ENCODE peak calls at places on chromosomes 1 and 21, in four cellular contexts. One of them, this sample, is unnamed.

GRCh38 chr1:112083487-112083886 is 94.0 kb upstream of the KCND3 start:
- DNase-seq in M059J: peak
- DNase-seq in fibroblast of lung: peak
- DNase-seq in aorta: no peak
- DNase-seq in this sample: no peak

GRCh38 chr1:66343569-66344325 is 190.2 kb upstream of the SGIP1 start:
- DNase-seq in M059J: no peak
- DNase-seq in aorta: no peak
- DNase-seq in fibroblast of lung: peak
- DNase-seq in this sample: no peak

GRCh38 chr1:56258395-56258794 is 321.0 kb downstream of the PLPP3 start:
- DNase-seq in fibroblast of lung: no peak
- DNase-seq in M059J: no peak
- DNase-seq in aorta: no peak
- DNase-seq in this sample: no peak

GRCh38 chr1:173418107-173418985 is 58.8 kb upstream of the PRDX6 start:
- DNase-seq in aorta: no peak
- DNase-seq in M059J: no peak
- DNase-seq in fibroblast of lung: peak
- DNase-seq in this sample: no peak

GRCh38 chr1:91529856-91530255 is 29.2 kb downstream of the CDC7 start:
- DNase-seq in fibroblast of lung: peak
- DNase-seq in M059J: peak
- DNase-seq in aorta: no peak
- DNase-seq in this sample: no peak

GRCh38 chr21:31364265-31364945 is 20.3 kb upstream of the TIAM1 start:
- DNase-seq in M059J: no peak
- DNase-seq in fibroblast of lung: no peak
- DNase-seq in aorta: no peak
- DNase-seq in this sample: no peak

GRCh38 chr21:21200103-21200938 is 202.1 kb downstream of the NCAM2 start:
- DNase-seq in M059J: peak
- DNase-seq in fibroblast of lung: peak
- DNase-seq in aorta: peak
- DNase-seq in this sample: no peak

GRCh38 chr1:204692320-204692851 is 6.8 kb upstream of the LRRN2 start:
- DNase-seq in aorta: peak
- DNase-seq in M059J: no peak
- DNase-seq in fibroblast of lung: no peak
- DNase-seq in this sample: no peak

GRCh38 chr21:35006771-35007170 is 42.3 kb downstream of the RUNX1 start:
- DNase-seq in fibroblast of lung: no peak
- DNase-seq in aorta: no peak
- DNase-seq in M059J: no peak
- DNase-seq in this sample: no peak

GRCh38 chr1:222073307-222073995 is 331.6 kb upstream of the DUSP10 start:
- DNase-seq in M059J: peak
- DNase-seq in fibroblast of lung: peak
- DNase-seq in aorta: no peak
- DNase-seq in this sample: no peak

GRCh38 chr21:29318354-29318753 is 19.6 kb downstream of the BACH1 start:
- DNase-seq in M059J: no peak
- DNase-seq in fibroblast of lung: no peak
- DNase-seq in aorta: no peak
- DNase-seq in this sample: no peak

GRCh38 chr1:111656093-111657017 is 36.8 kb downstream of the RAP1A start:
- DNase-seq in M059J: peak
- DNase-seq in aorta: no peak
- DNase-seq in fibroblast of lung: peak
- DNase-seq in this sample: no peak

GRCh38 chr1:21378705-21379494 is 61.0 kb upstream of the NBPF3 start:
- DNase-seq in aorta: no peak
- DNase-seq in fibroblast of lung: no peak
- DNase-seq in M059J: peak
- DNase-seq in this sample: no peak

GRCh38 chr1:201267481-201268229 is 15.7 kb upstream of the PKP1 start:
- DNase-seq in M059J: peak
- DNase-seq in aorta: no peak
- DNase-seq in fibroblast of lung: peak
- DNase-seq in this sample: no peak

GRCh38 chr1:12434174-12434573 is 183.8 kb downstream of the DHRS3 start:
- DNase-seq in M059J: peak
- DNase-seq in fibroblast of lung: peak
- DNase-seq in aorta: peak
- DNase-seq in this sample: no peak

GRCh38 chr1:59673575-59674467 is 140.9 kb upstream of the HOOK1 start:
- DNase-seq in fibroblast of lung: no peak
- DNase-seq in M059J: no peak
- DNase-seq in aorta: peak
- DNase-seq in this sample: no peak

GRCh38 chr1:218459450-218459849 is 114.3 kb downstream of the TGFB2 start:
- DNase-seq in M059J: peak
- DNase-seq in fibroblast of lung: no peak
- DNase-seq in aorta: peak
- DNase-seq in this sample: no peak

GRCh38 chr1:43444827-43445225 is 8.9 kb downstream of the HYI start:
- DNase-seq in M059J: no peak
- DNase-seq in fibroblast of lung: no peak
- DNase-seq in aorta: no peak
- DNase-seq in this sample: no peak

GRCh38 chr1:32864375-32865019 is 6.2 kb downstream of the FNDC5 start:
- DNase-seq in aorta: peak
- DNase-seq in M059J: no peak
- DNase-seq in fibroblast of lung: no peak
- DNase-seq in this sample: no peak

This sample was measured in GM12892.